ENCODE peak calls at places on chromosomes 1 and 21, in eight cellular contexts. W is GM13977, E is fibroblast of the aortic adventitia, D is ascending aorta, I is colonic mucosa, K is GM23338, T is PC-3, U is AG04449. Q is an unnamed sample.
A peak's percentile ranks its signal among the peaks of the same experiment; 100 is the strongest.

GRCh38 chr1:227396539-227397355 is 78.5 kb upstream of the CDC42BPA start:
- DNase-seq in I (no peak), E (no peak), K (no peak), D (no peak), W (no peak), T (no peak), U (no peak), Q (no peak)

GRCh38 chr1:221373795-221374194 is 368.1 kb downstream of the DUSP10 start:
- DNase-seq in W (no peak), K (no peak), E (no peak), U (no peak), I (no peak), T (no peak), D (no peak), Q (no peak)

GRCh38 chr1:9960011-9960410 is 16.7 kb downstream of the NMNAT1 start:
- DNase-seq in D (no peak), E (peak; percentile 73), K (no peak), T (no peak), U (no peak), W (no peak), I (no peak), Q (no peak)

GRCh38 chr1:220681220-220681847 is 8.8 kb upstream of the C1orf115 start:
- DNase-seq in D (no peak), U (no peak), I (no peak), K (no peak), E (no peak), W (no peak), T (peak; percentile 61), Q (no peak)

GRCh38 chr1:12475947-12476346 is 142.1 kb downstream of the DHRS3 start:
- DNase-seq in I (no peak), D (no peak), E (no peak), K (no peak), T (peak; percentile 73), W (no peak), U (no peak), Q (no peak)

GRCh38 chr1:54995835-54996234 is 2.9 kb upstream of the BSND start:
- DNase-seq in I (no peak), U (no peak), T (no peak), E (no peak), W (no peak), K (no peak), D (no peak), Q (no peak)

GRCh38 chr1:105558023-105558422 is 1498.5 kb upstream of the PRMT6 start:
- DNase-seq in E (no peak), K (no peak), T (no peak), W (no peak), D (no peak), U (no peak), I (no peak), Q (no peak)

GRCh38 chr1:119787776-119788175 is 19.1 kb upstream of the HMGCS2 start:
- DNase-seq in D (no peak), T (peak; percentile 63), K (no peak), U (no peak), E (peak; percentile 78), I (no peak), W (no peak), Q (no peak)

GRCh38 chr1:15684042-15684461 is at the start of gene PLEKHM2:
- DNase-seq in E (peak; percentile 23), W (peak; percentile 87), K (peak; percentile 57), U (no peak), T (peak; percentile 49), I (no peak), D (no peak), Q (no peak)

GRCh38 chr1:116755036-116755435 is 806 bp downstream of the CD2 start:
- DNase-seq in K (no peak), U (no peak), W (no peak), E (no peak), I (no peak), T (no peak), D (no peak), Q (no peak)

GRCh38 chr1:178541829-178542553 is 29.1 kb downstream of the TEX35 start:
- DNase-seq in K (peak; percentile 69), I (peak; percentile 85), U (no peak), D (no peak), E (peak; percentile 20), W (peak; percentile 75), T (peak; percentile 27), Q (peak; percentile 50)

GRCh38 chr1:91282695-91283420 is 121.8 kb downstream of the HFM1 start:
- DNase-seq in W (peak; percentile 50), U (peak; percentile 21), T (peak; percentile 82), K (peak; percentile 91), I (peak; percentile 55), D (no peak), E (peak; percentile 90), Q (no peak)

GRCh38 chr1:224660074-224660473 is 44.0 kb downstream of the CNIH3 start:
- DNase-seq in U (no peak), T (no peak), K (no peak), D (no peak), I (no peak), E (no peak), W (no peak), Q (no peak)

GRCh38 chr21:38269567-38269917 is 12.8 kb downstream of the KCNJ15 start:
- DNase-seq in E (no peak), K (peak; percentile 11), I (no peak), W (peak; percentile 57), U (no peak), D (no peak), T (no peak), Q (no peak)
- TF ChIP-seq CTCF in E (no peak), K (no peak), I (no peak), W (no peak), U (no peak), D (no peak), T (no peak), Q (no peak)

GRCh38 chr1:100132566-100133477 is at the start of the genes SASS6 and TRMT13:
- DNase-seq in T (peak; percentile 97), E (peak; percentile 98), K (peak; percentile 99), I (peak; percentile 99), W (peak; percentile 85), D (peak; percentile 79), U (peak; percentile 91), Q (peak; percentile 97)
- TF ChIP-seq CTCF in T (no peak), E (peak; percentile 2), K (no peak), I (no peak), W (no peak), D (no peak), U (no peak), Q (peak; percentile 49)

DNA sequence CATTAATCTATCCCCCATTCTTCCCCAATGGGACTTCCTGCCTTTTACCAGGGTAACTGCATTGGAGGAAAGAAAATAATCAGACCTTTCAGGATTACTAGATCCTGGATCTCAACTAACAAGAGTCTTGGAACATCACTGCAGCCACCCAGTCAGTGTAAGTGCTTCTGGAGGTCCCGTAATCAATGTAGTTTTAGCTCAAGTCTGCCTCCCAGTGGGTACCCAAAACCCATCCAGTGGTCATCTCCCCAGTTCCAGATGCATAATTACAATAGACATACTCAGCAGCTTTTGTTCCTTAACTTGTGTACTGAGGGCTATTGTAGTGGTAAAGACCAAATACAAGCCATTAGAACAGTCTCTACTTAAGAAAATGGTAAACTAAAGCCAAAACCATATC is 319.1 kb downstream of the GPATCH2 start:
- DNase-seq in T (peak; percentile 70), I (no peak), W (peak; percentile 19), K (peak; percentile 65), E (peak; percentile 19), D (no peak), U (no peak), Q (no peak)
- TF ChIP-seq CTCF in T (peak; percentile 75), I (no peak), W (peak; percentile 26), K (peak; percentile 79), E (peak; percentile 30), D (no peak), U (no peak), Q (peak; percentile 46)

GRCh38 chr1:41383094-41383852 is 22.0 kb downstream of the FOXO6 start:
- DNase-seq in D (no peak), U (no peak), K (peak; percentile 68), T (peak; percentile 73), W (peak; percentile 56), I (no peak), E (no peak), Q (no peak)

GRCh38 chr1:41382531-41383090 is 21.4 kb downstream of the FOXO6 start:
- DNase-seq in E (no peak), U (no peak), D (no peak), K (peak; percentile 68), T (peak; percentile 53), I (peak; percentile 57), W (no peak), Q (no peak)

GRCh38 chr1:41386190-41386518 is 24.9 kb downstream of the FOXO6 start:
- DNase-seq in D (no peak), T (no peak), U (no peak), I (no peak), E (no peak), K (no peak), W (no peak), Q (no peak)

GRCh38 chr1:41385398-41386189 is 24.4 kb downstream of the FOXO6 start:
- DNase-seq in K (no peak), T (no peak), D (no peak), U (no peak), E (no peak), I (no peak), W (no peak), Q (no peak)

GRCh38 chr1:41384579-41384978 is 23.3 kb downstream of the FOXO6 start:
- DNase-seq in K (no peak), D (no peak), U (no peak), E (no peak), W (no peak), T (no peak), I (no peak), Q (no peak)
- TF ChIP-seq CTCF in K (no peak), D (no peak), U (no peak), E (no peak), W (no peak), T (no peak), I (no peak), Q (no peak)

GRCh38 chr1:2163205-2163604 is 31.4 kb downstream of the FAAP20 start:
- DNase-seq in T (no peak), E (no peak), D (no peak), W (no peak), K (no peak), I (no peak), U (no peak), Q (no peak)
- TF ChIP-seq CTCF in T (peak; percentile 35), E (no peak), D (no peak), W (no peak), K (peak; percentile 44), I (no peak), U (peak; percentile 2), Q (no peak)

Q was measured in dorsolateral prefrontal cortex.